ENCODE peak calls at places on chromosomes 6 and 20, in five cellular contexts. One of them, this sample, is unnamed.

GRCh38 chr6:34589633-34590139 is 33.6 kb upstream of the SPDEF start:
- DNase-seq in HL-60: no peak
- DNase-seq in cardiac fibroblast: no peak
- DNase-seq in GM04503: no peak
- DNase-seq in T-helper 1 cell: no peak
- DNase-seq in this sample: no peak

GRCh38 chr6:33856655-33857054 is 52.9 kb upstream of the MLN start:
- DNase-seq in cardiac fibroblast: no peak
- DNase-seq in HL-60: peak
- DNase-seq in T-helper 1 cell: peak
- DNase-seq in GM04503: no peak
- DNase-seq in this sample: peak

GRCh38 chr6:163457637-163458561 is 43.4 kb downstream of the QKI start:
- DNase-seq in GM04503: peak
- DNase-seq in cardiac fibroblast: peak
- DNase-seq in T-helper 1 cell: peak
- DNase-seq in HL-60: peak
- DNase-seq in this sample: no peak

GRCh38 chr20:15889073-15889923 is 684.0 kb downstream of the KIF16B start:
- DNase-seq in T-helper 1 cell: no peak
- DNase-seq in HL-60: no peak
- DNase-seq in GM04503: no peak
- DNase-seq in cardiac fibroblast: no peak
- DNase-seq in this sample: no peak

GRCh38 chr20:45373353-45374100 is 4.6 kb downstream of the TP53TG5 start:
- DNase-seq in HL-60: no peak
- DNase-seq in cardiac fibroblast: peak
- DNase-seq in T-helper 1 cell: peak
- DNase-seq in GM04503: no peak
- DNase-seq in this sample: peak

GRCh38 chr6:141981190-141981589 is 151.5 kb upstream of the GJE1 start:
- DNase-seq in HL-60: no peak
- DNase-seq in GM04503: no peak
- DNase-seq in T-helper 1 cell: no peak
- DNase-seq in cardiac fibroblast: no peak
- DNase-seq in this sample: no peak

GRCh38 chr20:48742912-48743680 is 84.7 kb downstream of the PREX1 start:
- DNase-seq in GM04503: no peak
- DNase-seq in HL-60: no peak
- DNase-seq in T-helper 1 cell: no peak
- DNase-seq in cardiac fibroblast: no peak
- DNase-seq in this sample: no peak

GRCh38 chr6:33609444-33610034 is 11.6 kb upstream of the ITPR3 start:
- DNase-seq in T-helper 1 cell: no peak
- DNase-seq in GM04503: peak
- DNase-seq in cardiac fibroblast: peak
- DNase-seq in HL-60: no peak
- DNase-seq in this sample: no peak

GRCh38 chr6:33073431-33073871 is at the start of gene HLA-DPA1:
- DNase-seq in HL-60: no peak
- DNase-seq in cardiac fibroblast: peak
- DNase-seq in T-helper 1 cell: peak
- DNase-seq in GM04503: no peak
- DNase-seq in this sample: no peak

GRCh38 chr20:64038579-64039292 is 2.8 kb downstream of the C20orf204 start:
- DNase-seq in T-helper 1 cell: peak
- DNase-seq in cardiac fibroblast: peak
- DNase-seq in HL-60: peak
- DNase-seq in GM04503: no peak
- DNase-seq in this sample: peak